ENCODE peak calls at places on chromosomes 6 and 20, in ten cellular contexts. D is T-helper 17 cell; G is hippocampal formation; M is stimulated activated CD8-positive, alpha-beta memory T cell treated with anti-CD3 and anti-CD28 coated beads, Interleukin-15, amount 100 ng/mL, for 24 hours; F is activated CD4-positive, alpha-beta T cell treated with anti-CD3 and anti-CD28 coated beads, Interleukin-2, amount 50 U/mL, for 1 hour; V is neural crest cell; T is stimulated activated CD4-positive, alpha-beta T cell treated with anti-CD3 and anti-CD28 coated beads, Interleukin-12 subunit alpha, Interleukin-12 subunit beta, amount 100 ng/mL, for 4 hours; Y is aorta; I is astrocyte of the spinal cord; O is memory B cell. P is an unnamed sample.

GRCh38 chr6:105504660-105505059 is 101.8 kb upstream of the PREP start:
- DNase-seq in V (no peak), T (no peak), Y (no peak), G (no peak), I (no peak), M (no peak), F (no peak), O (no peak), D (no peak), P (no peak)

GRCh38 chr20:44271915-44272663 is 25.0 kb downstream of the GDAP1L1 start:
- DNase-seq in T (no peak), V (no peak), M (no peak), D (no peak), G (no peak), I (no peak), F (no peak), O (no peak), Y (peak; percentile 24), P (no peak)

GRCh38 chr6:150286919-150287318 is 81.9 kb upstream of the IYD start:
- DNase-seq in I (no peak), V (no peak), O (no peak), T (no peak), D (no peak), G (no peak), M (no peak), Y (no peak), F (no peak), P (no peak)

GRCh38 chr6:129835691-129836090 is 25.4 kb downstream of the TMEM244 start:
- DNase-seq in I (no peak), T (no peak), Y (no peak), G (no peak), M (no peak), F (no peak), D (no peak), V (no peak), O (no peak), P (no peak)

GRCh38 chr6:36419295-36419694 is 23.4 kb downstream of the PXT1 start:
- DNase-seq in M (no peak), G (no peak), I (no peak), O (no peak), T (no peak), V (no peak), Y (no peak), F (no peak), D (no peak), P (no peak)

GRCh38 chr6:33694401-33694931 is 17.0 kb downstream of the UQCC2 start:
- DNase-seq in F (peak; percentile 69), V (no peak), M (peak; percentile 36), T (peak; percentile 70), O (no peak), G (no peak), I (peak; percentile 22), D (peak; percentile 34), Y (no peak), P (no peak)

GRCh38 chr6:37679539-37680476 is 17.9 kb downstream of the MDGA1 start:
- DNase-seq in O (peak; percentile 63), V (no peak), M (no peak), I (no peak), Y (no peak), D (no peak), T (no peak), F (no peak), G (no peak), P (no peak)

GRCh38 chr20:61163027-61163426 is 89.0 kb upstream of the CDH4 start:
- DNase-seq in M (no peak), F (no peak), I (no peak), D (no peak), G (no peak), O (no peak), V (no peak), Y (no peak), T (no peak), P (no peak)

GRCh38 chr6:13988049-13988738 is 63.4 kb downstream of the RNF182 start:
- DNase-seq in V (no peak), D (no peak), O (no peak), M (no peak), G (no peak), F (no peak), I (no peak), T (no peak), Y (no peak), P (no peak)

GRCh38 chr6:141956046-141956761 is 176.5 kb upstream of the GJE1 start:
- DNase-seq in G (no peak), T (no peak), I (peak; percentile 1), D (no peak), F (no peak), M (no peak), V (no peak), O (no peak), Y (peak; percentile 73), P (no peak)

GRCh38 chr6:77292564-77293546 is 170.4 kb downstream of the HTR1B start:
- DNase-seq in O (no peak), Y (no peak), I (peak; percentile 81), T (no peak), M (no peak), F (no peak), G (no peak), D (no peak), V (no peak), P (no peak)

P was measured in amygdala.